ENCODE peak calls at places on chromosome 10, in five cellular contexts. I is heart left ventricle, X is ascending aorta, Q is DND-41, H is A549. B is an unnamed sample. For H3K4me1, the result is how much of the 10 kb centered on the place peaks cover.

GRCh38 chr10:90871761-90872647 is at the start of gene RPP30:
- DNase-seq in I (peak), H (peak), Q (peak), X (peak), B (peak)

GRCh38 chr10:127149613-127150081 is 46.7 kb downstream of the INSYN2A start:
- DNase-seq in H (no peak), Q (no peak), X (no peak), I (no peak), B (no peak)

GRCh38 chr10:114900658-114901057 is 37.3 kb upstream of the TRUB1 start:
- DNase-seq in X (no peak), H (no peak), I (no peak), Q (no peak), B (no peak)

GRCh38 chr10:3961082-3961481 is 176.1 kb upstream of the KLF6 start:
- DNase-seq in H (no peak), X (no peak), I (no peak), Q (peak), B (no peak)

GRCh38 chr10:32199724-32200394 is 143.6 kb upstream of the KIF5B start:
- DNase-seq in H (no peak), Q (no peak), I (no peak), X (no peak), B (no peak)

GRCh38 chr10:71045188-71045841 is 156.9 kb upstream of the PCBD1 start:
- DNase-seq in Q (no peak), X (no peak), I (no peak), H (no peak), B (no peak)

GRCh38 chr10:6563075-6563474 is 17.0 kb downstream of the PRKCQ start:
- DNase-seq in X (no peak), Q (peak), H (no peak), I (no peak), B (no peak)

GRCh38 chr10:132434405-132435005 is 37.5 kb downstream of the PWWP2B start:
- DNase-seq in X (no peak), I (peak), H (no peak), Q (no peak), B (peak)

GRCh38 chr10:71778071-71778470 is 4.8 kb upstream of the VSIR start:
- DNase-seq in I (no peak), Q (no peak), X (no peak), H (no peak), B (peak)

GRCh38 chr10:44911081-44911540 is at the start of gene TMEM72:
- DNase-seq in I (no peak), H (peak), Q (no peak), X (no peak), B (peak)

GRCh38 chr10:22464966-22465627 is 119.8 kb downstream of the SPAG6 start:
- DNase-seq in Q (no peak), I (no peak), H (no peak), X (no peak), B (no peak)

GRCh38 chr10:12187321-12187905 is 8.3 kb downstream of the NUDT5 start:
- DNase-seq in H (no peak), I (no peak), Q (no peak), X (no peak), B (no peak)

GRCh38 chr10:97759157-97759980 is 12.4 kb downstream of the SFRP5 start:
- DNase-seq in I (peak), H (peak), X (no peak), Q (peak), B (no peak)

GRCh38 chr10:27746364-27747095 is 911 bp upstream of the MKX start:
- DNase-seq in Q (no peak), I (no peak), X (no peak), H (no peak), B (no peak)

GRCh38 chr10:132656283-132657126 is 118.9 kb downstream of the INPP5A start:
- DNase-seq in Q (no peak), I (no peak), X (no peak), H (no peak), B (peak)

GRCh38 chr10:103667390-103667789 is 173.9 kb downstream of the NEURL1 start:
- DNase-seq in H (no peak), I (peak), Q (no peak), X (no peak), B (no peak)
- H3K4me3 ChIP-seq in H (no peak), I (peak), Q (no peak), X (no peak), B (no peak)

DNA sequence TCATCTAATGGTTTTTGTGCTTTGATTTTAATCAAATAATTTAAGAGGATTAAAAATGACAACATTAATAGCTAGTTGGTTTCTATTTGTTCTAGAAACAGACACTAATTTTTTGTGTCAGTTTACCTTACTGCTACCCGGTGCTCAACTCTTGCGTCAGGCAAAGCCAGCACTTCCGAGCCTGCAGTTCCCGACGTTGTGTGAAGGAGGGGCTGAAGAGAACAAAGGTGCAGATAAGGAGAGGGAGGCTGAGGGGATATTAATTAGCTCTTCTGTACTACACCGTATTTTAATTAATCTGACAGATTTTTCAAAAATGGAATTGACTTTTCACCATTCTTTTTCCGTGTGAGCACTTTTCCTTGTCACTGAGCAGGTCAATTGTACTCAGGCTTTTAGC is 650.4 kb upstream of the MKI67 start:
- DNase-seq in X (no peak), I (no peak), Q (no peak), H (no peak), B (no peak)
- TF ChIP-seq CTCF in X (no peak), I (no peak), Q (no peak), H (no peak), B (no peak)

GRCh38 chr10:11186330-11186729 is 168.7 kb downstream of the CELF2 start:
- DNase-seq in X (no peak), Q (no peak), I (no peak), H (no peak), B (no peak)

GRCh38 chr10:11181996-11182395 is 164.3 kb downstream of the CELF2 start:
- DNase-seq in I (peak), H (no peak), Q (no peak), X (peak), B (no peak)

GRCh38 chr10:11183000-11183399 is 165.3 kb downstream of the CELF2 start:
- DNase-seq in Q (no peak), X (no peak), H (no peak), I (no peak), B (no peak)

GRCh38 chr10:11180228-11180627 is 162.6 kb downstream of the CELF2 start:
- DNase-seq in X (no peak), I (no peak), Q (peak), H (no peak), B (peak)

GRCh38 chr10:11184093-11184492 is 166.4 kb downstream of the CELF2 start:
- DNase-seq in Q (no peak), I (no peak), X (no peak), H (no peak), B (no peak)
- H3K4me1 ChIP-seq in Q (under half), I (under half), X (under half), H (under half), B (under half)

GRCh38 chr10:86536294-86536861 is 14.8 kb upstream of the WAPL start:
- DNase-seq in I (no peak), X (no peak), Q (no peak), H (no peak), B (peak)
- H3K4me3 ChIP-seq in I (peak), X (no peak), Q (no peak), H (no peak), B (no peak)

GRCh38 chr10:73785721-73786511 is 510 bp downstream of the ZSWIM8 start:
- DNase-seq in X (no peak), Q (peak), H (no peak), I (peak), B (peak)

GRCh38 chr10:73781879-73782748 is at the start of gene CHCHD1:
- DNase-seq in Q (peak), I (peak), H (peak), X (peak), B (peak)

GRCh38 chr10:73786512-73786885 is 1.1 kb downstream of the ZSWIM8 start:
- DNase-seq in X (no peak), I (no peak), Q (no peak), H (peak), B (no peak)

GRCh38 chr10:73782749-73783085 is 869 bp downstream of the CHCHD1 start:
- DNase-seq in Q (no peak), X (no peak), I (no peak), H (no peak), B (no peak)

DNA sequence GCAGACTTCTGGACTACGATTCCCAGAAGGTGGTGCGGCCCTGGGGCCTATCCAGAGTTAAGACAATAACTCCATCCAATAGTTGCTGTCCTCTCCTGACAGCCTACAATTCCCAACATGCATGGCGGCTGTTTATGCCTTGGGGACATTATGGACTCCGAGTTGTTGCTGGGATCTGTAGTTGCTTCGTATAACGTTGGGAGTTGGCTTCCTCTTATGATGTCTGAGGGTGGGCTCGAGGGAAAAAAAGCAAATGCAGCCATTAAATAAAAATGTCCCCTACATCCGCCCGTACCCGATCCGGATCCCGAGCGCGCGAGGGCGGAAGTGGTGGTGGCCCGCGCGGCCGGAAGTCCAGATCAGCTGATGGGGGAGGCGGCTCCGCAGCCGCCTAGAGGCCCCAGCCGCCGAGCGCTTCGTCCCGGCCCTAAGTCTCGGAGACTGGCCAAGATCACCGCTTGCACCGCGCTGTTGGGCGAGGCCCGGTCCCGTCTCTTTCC is at the start of gene ZSWIM8:
- DNase-seq in X (peak), H (peak), Q (peak), I (peak), B (peak)
- TF ChIP-seq CTCF in X (no peak), H (no peak), Q (no peak), I (no peak), B (no peak)

DNA sequence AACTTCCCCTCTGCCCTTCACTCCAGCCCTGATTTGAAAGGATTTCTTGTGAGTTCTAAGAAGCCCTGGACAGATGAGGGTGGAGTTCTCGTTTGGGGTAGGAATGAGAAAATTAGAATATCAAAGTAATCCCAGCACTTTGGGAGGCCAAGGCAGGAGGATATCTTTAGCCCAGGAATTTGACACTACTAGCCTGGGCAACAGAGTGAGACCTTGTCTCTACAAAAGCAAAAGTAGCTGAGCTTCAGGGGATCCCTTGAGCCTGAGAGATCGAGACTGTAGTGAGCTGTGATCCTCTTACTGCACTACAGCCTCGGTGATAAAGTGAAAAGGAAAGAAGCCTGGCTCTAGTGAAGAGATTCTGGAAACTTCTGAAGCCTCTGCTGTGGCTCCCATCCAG is 76.2 kb downstream of the TET1 start:
- DNase-seq in I (no peak), H (no peak), Q (no peak), X (no peak), B (no peak)
- H3K4me1 ChIP-seq in I (under half), H (under half), Q (under half), X (under half), B (under half)

DNA sequence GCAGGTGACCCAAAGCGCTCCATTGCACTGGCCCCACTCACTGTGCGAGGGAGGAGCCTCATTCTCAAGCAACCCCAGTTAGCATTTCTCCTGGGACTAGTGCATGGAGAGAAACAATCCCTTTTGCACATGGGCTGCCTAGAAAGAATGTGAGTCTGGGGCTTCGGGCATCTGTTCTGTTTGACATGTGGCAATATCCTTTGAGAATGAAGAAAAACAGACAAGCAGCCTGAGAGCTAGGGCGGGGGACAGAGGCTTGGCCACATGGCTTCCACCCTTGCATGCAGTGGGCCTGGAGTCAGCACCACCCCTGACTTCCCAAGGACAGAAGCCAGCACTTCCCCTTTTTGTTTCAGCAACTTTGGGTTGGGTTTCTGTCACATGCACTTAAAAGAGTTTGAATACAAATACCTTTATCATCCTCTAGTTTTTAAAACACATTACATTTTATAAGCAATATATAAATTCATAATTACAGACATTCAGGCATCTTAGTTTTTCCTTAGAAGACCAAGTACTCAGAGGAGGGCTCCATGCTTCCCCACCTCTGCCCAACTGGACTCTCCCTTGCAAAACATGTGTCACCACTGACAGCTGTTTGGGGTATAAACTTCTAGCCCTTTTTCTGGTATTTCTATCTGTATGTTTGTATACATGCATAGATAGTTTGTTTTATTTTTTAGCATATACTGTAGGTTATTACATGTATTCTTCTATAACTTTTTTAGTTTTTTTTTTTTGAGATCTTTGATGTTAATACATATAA is 73.9 kb downstream of the RBM20 start:
- DNase-seq in Q (no peak), I (peak), X (no peak), H (no peak), B (peak)
- H3K4me3 ChIP-seq in Q (no peak), I (no peak), X (no peak), H (no peak), B (no peak)

B was measured in mucosa of descending colon.